ENCODE peak calls at places on chromosomes 16 and 17, in nine cellular contexts. V is cardiac muscle cell, N is retinal pigment epithelial cell, E is astrocyte of the spinal cord, W is pancreas, X is HL-60, A is PC-9, T is lower lobe of right lung, L is kidney epithelial cell. F is an unnamed sample.
A peak's percentile ranks its signal among the peaks of the same experiment; 100 is the strongest.

GRCh38 chr17:28726396-28726911 is 421 bp upstream of the TLCD1 start:
- DNase-seq in A (no peak), V (peak; percentile 61), W (peak; percentile 97), X (peak; percentile 74), E (peak; percentile 71), T (no peak), N (no peak), L (no peak), F (no peak)

GRCh38 chr17:55641559-55642160 is 81.0 kb downstream of the TMEM100 start:
- DNase-seq in L (peak; percentile 5), W (no peak), N (peak; percentile 9), V (peak; percentile 85), E (peak; percentile 42), X (peak; percentile 73), T (peak; percentile 68), A (no peak), F (no peak)

GRCh38 chr17:64964796-64965195 is 45.5 kb upstream of the LRRC37A3 start:
- DNase-seq in T (no peak), X (no peak), W (no peak), A (no peak), N (peak; percentile 43), V (no peak), L (no peak), E (no peak), F (no peak)

GRCh38 chr16:9152649-9153501 is 61.4 kb downstream of the HAPSTR1 start:
- DNase-seq in W (no peak), E (no peak), V (no peak), N (no peak), X (no peak), T (no peak), L (no peak), A (no peak), F (no peak)

GRCh38 chr17:76697702-76698465 is 12.9 kb downstream of the MXRA7 start:
- DNase-seq in X (no peak), T (no peak), E (peak; percentile 54), W (peak; percentile 53), L (no peak), N (no peak), V (peak; percentile 78), A (no peak), F (no peak)

GRCh38 chr17:41885733-41886132 is 20.5 kb upstream of the KLHL11 start:
- DNase-seq in E (no peak), V (no peak), X (no peak), N (no peak), L (no peak), T (no peak), W (no peak), A (no peak), F (no peak)

GRCh38 chr17:79031996-79032875 is 8.3 kb downstream of the C1QTNF1 start:
- DNase-seq in W (no peak), V (no peak), N (no peak), T (no peak), L (no peak), E (no peak), A (no peak), X (no peak), F (no peak)

GRCh38 chr17:11996722-11997146 is 541 bp downstream of the ZNF18 start:
- DNase-seq in V (peak; percentile 37), E (no peak), X (peak; percentile 58), N (peak; percentile 46), T (no peak), W (no peak), L (no peak), A (peak; percentile 35), F (peak; percentile 31)

GRCh38 chr17:4479982-4480751 is 18.5 kb upstream of the SPNS2 start:
- DNase-seq in A (no peak), T (no peak), L (peak; percentile 79), V (no peak), W (no peak), N (no peak), E (no peak), X (no peak), F (no peak)

GRCh38 chr16:1210461-1210860 is 14.6 kb downstream of the TPSG1 start:
- DNase-seq in V (no peak), T (no peak), E (no peak), W (no peak), X (no peak), L (no peak), A (no peak), N (no peak), F (no peak)

GRCh38 chr17:73064084-73064938 is 28.2 kb downstream of the SLC39A11 start:
- DNase-seq in V (no peak), N (peak; percentile 59), T (no peak), A (no peak), W (no peak), L (no peak), X (peak; percentile 66), E (no peak), F (no peak)

GRCh38 chr17:38507921-38508569 is 79.8 kb downstream of the ARHGAP23 start:
- DNase-seq in E (no peak), A (no peak), V (no peak), X (no peak), N (no peak), L (no peak), T (no peak), W (no peak), F (no peak)

GRCh38 chr17:5769936-5770335 is 185.6 kb upstream of the NLRP1 start:
- DNase-seq in N (no peak), W (no peak), T (no peak), X (no peak), E (peak; percentile 68), V (no peak), L (no peak), A (no peak), F (no peak)

DNA sequence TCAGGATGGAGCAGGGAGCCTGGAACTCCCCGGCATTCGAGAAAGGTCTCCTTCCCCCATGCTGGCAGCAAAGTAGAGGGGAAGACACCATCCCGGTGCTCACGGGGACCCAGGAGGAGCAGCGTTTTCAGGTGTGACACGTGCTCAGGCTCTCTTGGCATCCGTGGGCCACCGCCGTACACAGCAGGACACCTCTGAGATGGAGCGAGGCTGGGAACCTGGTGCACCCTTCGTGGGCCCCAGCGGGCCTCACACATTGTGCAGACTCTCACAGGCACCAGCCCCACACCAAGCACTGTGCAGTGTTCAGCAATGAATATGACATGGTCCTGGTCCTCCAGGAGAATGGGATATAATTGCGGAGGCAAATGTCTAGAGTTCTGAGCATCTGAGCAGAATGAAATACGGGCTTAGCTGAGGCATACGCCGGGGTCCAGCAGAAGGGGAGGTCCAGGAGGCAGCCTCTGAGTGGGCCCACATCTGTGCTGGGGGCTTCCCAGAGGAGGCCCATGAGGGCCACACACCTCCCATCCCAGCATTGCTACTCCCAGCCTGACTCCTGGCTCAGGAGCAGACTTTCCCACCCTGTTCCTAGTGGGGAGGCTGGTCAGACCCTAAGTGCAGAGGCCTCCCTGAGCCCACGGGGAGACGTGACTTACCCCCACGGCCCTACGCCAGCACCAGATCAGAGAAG is 72.6 kb downstream of the ABR start:
- DNase-seq in E (no peak), T (no peak), W (no peak), A (no peak), L (no peak), V (no peak), N (no peak), X (no peak), F (no peak)
- H3K4me3 ChIP-seq in E (no peak overlapping the region), T (peak overlapping the region; percentile 81), W (peak overlapping the region; percentile 55), A (peak overlapping the region; percentile 89), L (no peak overlapping the region), V (no peak overlapping the region), N (peak overlapping the region; percentile 62), X (no peak overlapping the region), F (no peak overlapping the region)

GRCh38 chr16:74279266-74279665 is 17.3 kb upstream of the PSMD7 start:
- DNase-seq in X (no peak), E (no peak), N (no peak), T (no peak), V (no peak), W (no peak), A (no peak), L (no peak), F (no peak)

GRCh38 chr16:74271879-74272278 is 24.7 kb upstream of the PSMD7 start:
- DNase-seq in T (no peak), E (no peak), N (no peak), X (no peak), W (no peak), A (no peak), V (peak; percentile 8), L (no peak), F (no peak)

GRCh38 chr16:74280448-74280847 is 16.2 kb upstream of the PSMD7 start:
- DNase-seq in N (no peak), X (peak; percentile 59), A (no peak), T (no peak), L (no peak), E (no peak), W (no peak), V (no peak), F (no peak)

GRCh38 chr16:74279805-74280204 is 16.8 kb upstream of the PSMD7 start:
- DNase-seq in X (no peak), L (no peak), A (no peak), V (no peak), T (no peak), E (no peak), N (no peak), W (no peak), F (no peak)

DNA sequence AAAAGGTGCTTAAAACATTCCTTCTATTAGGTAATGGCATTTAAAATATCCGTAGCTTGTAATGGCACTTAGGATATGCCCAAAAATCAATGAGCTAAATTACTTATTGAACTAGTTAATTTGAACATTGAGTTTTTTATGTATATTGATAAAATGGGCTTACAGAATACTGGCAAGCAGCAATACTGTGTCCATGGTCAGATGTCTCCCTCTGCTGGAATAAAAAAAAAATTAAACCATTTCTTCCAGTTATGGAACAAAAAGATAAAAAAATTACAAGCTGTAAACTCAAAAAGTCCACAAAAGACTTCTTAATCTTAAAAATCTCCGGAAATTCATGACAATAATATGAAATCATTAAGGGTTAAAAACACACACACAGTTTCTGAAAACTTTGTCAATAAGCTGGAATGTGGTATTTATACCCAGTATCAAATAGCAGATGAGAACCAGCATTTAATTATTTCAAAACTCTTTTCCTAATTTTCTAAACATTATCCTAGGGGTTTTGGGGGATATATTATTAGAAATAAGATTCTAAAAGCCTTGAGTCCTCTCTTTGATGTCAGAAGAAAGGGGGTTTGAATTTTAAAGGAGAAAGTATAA is 21.5 kb upstream of the PSMD7 start:
- DNase-seq in X (no peak), T (no peak), E (peak; percentile 38), V (peak; percentile 42), L (no peak), A (peak; percentile 45), W (no peak), N (no peak), F (no peak)
- TF ChIP-seq CTCF in X (peak; percentile 8), T (peak; percentile 20), E (peak; percentile 47), V (peak; percentile 49), L (peak; percentile 44), A (peak; percentile 75), W (peak; percentile 39), N (peak; percentile 54), F (peak; percentile 28)

DNA sequence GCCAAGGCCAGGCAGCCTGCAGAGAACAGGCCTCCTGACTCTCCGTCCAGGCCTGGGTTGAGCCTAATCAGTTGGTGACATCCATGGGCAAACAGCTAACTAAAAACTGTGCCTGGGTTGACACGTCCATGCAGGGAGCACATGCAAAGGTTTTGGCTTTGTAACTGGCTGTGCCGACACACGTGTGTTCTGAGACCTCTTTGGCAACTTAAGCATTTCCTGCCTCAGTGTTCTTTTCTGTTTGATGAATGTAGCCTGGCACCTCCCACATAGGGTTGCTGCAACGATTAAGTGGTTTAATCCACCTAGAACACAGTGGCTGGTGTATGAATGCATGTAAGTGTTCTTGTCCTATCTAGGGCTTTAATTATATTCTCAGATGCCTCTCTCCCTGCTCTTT is 3.2 kb downstream of the BCO1 start:
- DNase-seq in X (no peak), V (no peak), A (no peak), N (no peak), L (no peak), W (no peak), T (no peak), E (no peak), F (no peak)
- H3K4me3 ChIP-seq in X (no peak overlapping the region), V (no peak overlapping the region), A (no peak overlapping the region), N (no peak overlapping the region), L (no peak overlapping the region), W (no peak overlapping the region), T (no peak overlapping the region), E (no peak overlapping the region), F (no peak overlapping the region)

GRCh38 chr17:82244413-82245140 is 15.7 kb downstream of the SLC16A3 start:
- DNase-seq in E (peak; percentile 54), W (peak; percentile 66), L (no peak), A (no peak), T (peak; percentile 40), X (peak; percentile 69), N (no peak), V (peak; percentile 61), F (no peak)
- TF ChIP-seq CTCF in E (peak; percentile 57), W (peak; percentile 8), L (peak; percentile 56), A (peak; percentile 54), T (peak; percentile 23), X (peak; percentile 67), N (peak; percentile 60), V (peak; percentile 40), F (peak; percentile 48)

F was measured in GM12864.